ENCODE peak calls at places on chromosome 9, in five cellular contexts. Y, W, Z, Q and K are unnamed samples.

GRCh38 chr9:12494411-12494810 is 198.8 kb upstream of the TYRP1 start:
- DNase-seq in Y (no peak), Z (no peak), Q (no peak), W (no peak), K (no peak)

GRCh38 chr9:71136696-71137095 is 15.3 kb upstream of the TRPM3 start:
- DNase-seq in Z (no peak), Y (no peak), Q (no peak), W (no peak), K (no peak)

GRCh38 chr9:138038244-138038671 is 160.7 kb downstream of the CACNA1B start:
- DNase-seq in Y (no peak), W (no peak), Q (peak; percentile 10), Z (peak; percentile 11), K (no peak)

GRCh38 chr9:37424204-37424685 is 1.7 kb downstream of the GRHPR start:
- DNase-seq in Z (no peak), Q (no peak), W (no peak), Y (no peak), K (no peak)

GRCh38 chr9:91033270-91033669 is 231.7 kb downstream of the SYK start:
- DNase-seq in Y (no peak), Q (no peak), W (no peak), Z (no peak), K (no peak)

GRCh38 chr9:95101326-95101725 is 216.2 kb downstream of the FANCC start:
- DNase-seq in W (no peak), Z (no peak), Q (no peak), Y (no peak), K (no peak)

GRCh38 chr9:37667706-37668672 is 17.2 kb downstream of the FRMPD1 start:
- DNase-seq in Y (no peak), Z (no peak), Q (no peak), W (no peak), K (peak; percentile 3)

GRCh38 chr9:106801816-106802215 is 61.1 kb upstream of the ZNF462 start:
- DNase-seq in W (no peak), Y (no peak), Z (no peak), Q (no peak), K (no peak)

GRCh38 chr9:13088734-13089427 is 190.6 kb downstream of the MPDZ start:
- DNase-seq in W (peak; percentile 78), Q (no peak), Z (no peak), Y (peak; percentile 45), K (peak; percentile 77)

DNA sequence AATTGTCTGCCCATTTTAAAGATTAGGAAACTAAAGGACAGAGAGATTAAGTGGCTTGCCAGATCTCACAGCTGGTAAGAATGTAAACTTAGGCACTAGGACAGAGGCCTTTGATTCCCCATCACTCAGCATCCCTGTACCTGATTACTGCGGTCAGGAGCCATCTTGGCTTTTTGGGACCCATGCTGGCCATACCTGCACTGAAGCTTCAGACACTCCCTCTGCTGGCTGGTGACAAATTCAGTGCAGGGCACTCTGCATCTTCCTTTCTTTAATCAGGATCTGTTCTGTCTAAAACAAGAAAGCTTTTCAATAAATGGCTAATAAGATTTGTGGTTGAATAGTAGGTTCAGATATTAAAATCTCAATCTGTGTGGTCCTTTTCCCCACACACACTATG is 215.5 kb upstream of the RORB start:
- DNase-seq in W (no peak), Q (no peak), Z (no peak), Y (peak; percentile 35), K (no peak)
- TF ChIP-seq CTCF in W (no peak), Q (no peak), Z (no peak), Y (peak; percentile 28), K (no peak)

DNA sequence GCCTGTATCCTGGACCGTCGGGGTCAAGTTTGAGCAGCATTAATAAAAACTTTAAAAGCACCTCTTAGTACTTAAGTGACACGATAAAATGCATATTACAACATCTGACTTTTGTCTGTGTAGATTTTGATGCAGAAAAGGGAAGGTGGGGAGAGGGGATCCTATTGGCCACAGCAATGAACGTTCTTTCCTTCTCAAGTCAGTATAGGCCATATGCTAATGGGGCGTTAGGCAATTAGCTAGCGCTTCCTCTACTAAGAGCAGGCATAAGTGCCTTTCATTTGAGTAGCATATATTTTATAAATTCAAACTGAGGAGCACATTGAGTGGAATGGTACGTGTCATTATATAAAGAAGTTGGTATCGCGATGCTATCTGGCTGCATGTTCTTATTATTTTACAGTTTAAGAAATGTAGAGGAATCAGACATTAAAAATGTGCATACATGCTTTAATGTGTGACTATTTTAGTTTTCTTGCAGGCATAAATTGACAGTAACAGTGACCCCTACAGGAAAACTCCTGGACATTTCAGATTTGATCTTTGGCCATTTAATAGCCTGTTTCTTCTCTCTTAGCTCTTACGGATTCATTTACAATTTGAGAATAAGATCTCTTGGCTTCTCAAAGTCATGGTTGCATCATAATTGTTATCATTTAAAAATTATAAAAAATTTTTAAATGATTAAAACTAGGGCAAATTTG is 1.1 kb upstream of the GNA14 start:
- DNase-seq in Y (no peak), Q (no peak), Z (no peak), W (peak; percentile 56), K (peak; percentile 70)
- TF ChIP-seq CTCF in Y (no peak), Q (peak; percentile 24), Z (no peak), W (peak; percentile 42), K (peak; percentile 55)

GRCh38 chr9:131198316-131198715 is 72.9 kb downstream of the NUP214 start:
- DNase-seq in Z (no peak), Y (no peak), Q (no peak), W (no peak), K (no peak)

GRCh38 chr9:131204285-131204684 is 72.0 kb downstream of the FAM78A start:
- DNase-seq in W (no peak), Q (no peak), Z (no peak), Y (no peak), K (no peak)

GRCh38 chr9:131201856-131202255 is 74.5 kb downstream of the FAM78A start:
- DNase-seq in Q (no peak), W (no peak), Z (no peak), Y (no peak), K (no peak)

GRCh38 chr9:131206495-131206894 is 69.8 kb downstream of the FAM78A start:
- DNase-seq in Z (no peak), Q (no peak), Y (no peak), W (no peak), K (no peak)

DNA sequence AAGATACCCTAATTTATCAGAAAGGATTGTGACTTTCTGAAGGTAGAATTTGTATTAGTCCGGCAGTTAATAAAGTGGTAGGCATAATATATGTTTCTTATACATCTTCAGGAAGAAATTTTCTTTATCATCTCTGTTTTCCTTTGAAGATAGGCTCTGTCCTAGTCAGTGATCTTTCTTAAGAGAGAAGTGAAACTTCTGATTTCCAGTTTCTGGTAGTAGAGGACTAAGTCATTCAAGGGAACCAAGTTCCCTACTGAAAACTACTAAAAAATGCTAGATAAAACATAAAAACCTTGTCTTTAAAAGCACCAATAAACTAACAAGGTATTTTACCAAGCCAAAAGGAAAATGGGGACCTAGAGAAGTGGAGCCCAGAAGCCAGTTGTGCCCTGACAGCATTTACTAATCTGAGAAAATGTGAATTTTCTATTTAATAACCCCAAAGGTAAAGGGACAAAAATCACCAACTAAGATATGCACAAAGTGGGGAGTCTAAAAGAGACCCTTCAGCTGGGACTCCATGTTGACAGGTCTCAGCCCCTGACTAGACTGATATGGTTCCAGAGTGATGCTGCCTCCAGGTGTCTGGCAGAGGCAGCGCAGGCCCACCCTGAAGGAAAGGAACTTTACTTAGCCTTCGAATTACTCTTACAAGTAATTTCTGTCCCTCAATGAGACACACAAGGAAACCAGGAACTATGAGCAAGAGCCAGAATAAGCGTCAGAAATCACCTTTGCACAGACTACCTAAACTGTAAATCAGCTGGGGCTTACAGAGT is 72.7 kb downstream of the FAM78A start:
- DNase-seq in Q (no peak), W (no peak), Z (no peak), Y (peak; percentile 13), K (no peak)
- TF ChIP-seq CTCF in Q (no peak), W (peak; percentile 10), Z (peak; percentile 17), Y (peak; percentile 31), K (peak; percentile 30)

GRCh38 chr9:130768265-130768664 is 66.8 kb upstream of the ABL1 start:
- DNase-seq in W (no peak), Z (no peak), Q (peak; percentile 70), Y (no peak), K (peak; percentile 37)

GRCh38 chr9:130772185-130772584 is 62.9 kb upstream of the ABL1 start:
- DNase-seq in W (no peak), Q (no peak), Z (no peak), Y (no peak), K (no peak)

GRCh38 chr9:130770093-130770492 is 65.0 kb upstream of the ABL1 start:
- DNase-seq in Y (no peak), Q (no peak), W (no peak), Z (no peak), K (no peak)

GRCh38 chr9:130769004-130769403 is 66.0 kb upstream of the ABL1 start:
- DNase-seq in W (no peak), Z (no peak), Q (no peak), Y (no peak), K (no peak)

DNA sequence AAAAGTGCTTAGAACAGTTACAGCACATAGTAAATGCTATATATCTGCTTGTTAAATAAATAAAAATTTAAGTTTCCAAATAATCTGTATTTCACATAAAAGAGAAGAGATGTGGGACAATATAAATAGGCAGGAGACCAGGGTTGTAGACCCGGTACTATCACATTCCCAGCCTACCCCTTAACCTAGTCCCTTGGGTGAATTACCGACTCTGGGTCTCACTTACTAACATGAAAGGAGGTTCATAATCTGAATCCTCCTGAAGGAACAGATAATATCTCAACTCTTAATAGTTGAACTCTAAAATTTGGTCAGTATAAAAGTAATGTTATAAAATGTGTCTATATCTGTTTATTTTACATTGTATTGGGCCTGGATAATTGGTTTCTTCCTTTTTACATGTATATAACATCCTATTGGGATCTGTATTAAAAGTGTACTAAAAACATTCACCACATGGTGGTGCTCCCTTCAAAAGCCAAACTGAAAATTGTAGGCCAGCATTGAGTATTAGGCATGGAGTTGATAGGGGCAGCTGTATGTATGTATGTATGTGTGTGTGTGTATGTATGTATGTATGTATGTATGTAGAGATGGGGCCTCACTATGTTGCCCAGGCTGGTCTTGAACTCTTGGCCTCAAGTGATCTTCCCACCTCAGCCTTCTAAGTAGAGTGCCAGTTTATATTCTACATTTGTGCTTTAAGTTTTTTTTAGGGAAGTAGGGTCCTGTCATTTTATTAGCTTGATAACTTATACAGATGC is 64.2 kb upstream of the ABL1 start:
- DNase-seq in Y (peak; percentile 73), Q (no peak), Z (no peak), W (peak; percentile 87), K (peak; percentile 85)
- TF ChIP-seq CTCF in Y (peak; percentile 49), Q (peak; percentile 64), Z (peak; percentile 62), W (peak; percentile 66), K (peak; percentile 56)

DNA sequence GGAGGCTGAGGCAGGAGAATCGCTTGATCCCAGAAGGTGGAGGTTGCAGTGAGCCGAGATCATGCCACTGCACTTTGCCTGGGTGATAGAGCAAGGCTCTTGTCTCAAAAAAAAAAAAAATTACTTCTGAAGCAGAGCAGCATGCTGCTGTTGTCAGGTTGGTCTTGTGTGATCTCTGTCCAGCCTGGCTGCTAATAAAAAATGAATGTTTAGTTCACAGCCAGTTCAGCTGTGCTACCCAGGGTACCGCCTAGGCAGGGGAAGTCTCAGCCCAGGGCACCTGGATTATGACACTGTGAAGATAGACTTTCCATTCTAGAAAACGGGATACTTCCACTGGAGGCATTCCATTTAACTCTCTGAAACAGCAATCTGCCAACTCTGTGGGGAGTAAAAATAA is 23.5 kb upstream of the ABCA1 start:
- DNase-seq in W (no peak), Y (no peak), Z (no peak), Q (no peak), K (no peak)
- TF ChIP-seq CTCF in W (no peak), Y (no peak), Z (no peak), Q (no peak), K (no peak)